ENCODE peak calls at places on chromosomes 5 and 9, in nine cellular contexts. K is left kidney, V is A549, T is astrocyte, E is AG08396, O is fibroblast of pulmonary artery, X is aorta, I is sigmoid colon, B is Panc1. H is an unnamed sample.

GRCh38 chr5:15452030-15452429 is 48.0 kb upstream of the FBXL7 start:
- DNase-seq in K (no peak), V (no peak), T (no peak), E (no peak), O (no peak), X (no peak), I (peak; percentile 85), B (no peak), H (no peak)

GRCh38 chr9:91810286-91810905 is 139.6 kb downstream of the ROR2 start:
- DNase-seq in K (no peak), V (no peak), T (no peak), E (no peak), O (no peak), X (no peak), I (peak; percentile 57), B (no peak), H (no peak)

GRCh38 chr5:179287071-179287470 is 58.2 kb downstream of the ADAMTS2 start:
- DNase-seq in K (no peak), V (no peak), T (no peak), E (no peak), O (no peak), X (peak; percentile 22), I (peak; percentile 61), B (no peak), H (no peak)

GRCh38 chr5:34487202-34487879 is 168.8 kb upstream of the RAI14 start:
- DNase-seq in K (no peak), V (no peak), T (peak; percentile 96), E (peak; percentile 86), O (peak; percentile 94), X (peak; percentile 61), I (no peak), B (peak; percentile 52), H (no peak)

GRCh38 chr9:91162311-91162710 is 199.4 kb downstream of the AUH start:
- DNase-seq in K (no peak), V (no peak), T (peak; percentile 26), E (peak; percentile 56), O (no peak), X (no peak), I (no peak), B (no peak), H (peak; percentile 15)

GRCh38 chr5:161077895-161078566 is 226.0 kb upstream of the ATP10B start:
- DNase-seq in K (peak; percentile 12), V (no peak), T (no peak), E (no peak), O (no peak), X (no peak), I (no peak), B (no peak), H (no peak)

GRCh38 chr9:113444736-113445135 is 18.8 kb upstream of the RGS3 start:
- DNase-seq in K (no peak), V (no peak), T (no peak), E (no peak), O (no peak), X (no peak), I (no peak), B (no peak), H (no peak)

GRCh38 chr5:6568383-6568782 is 64.5 kb downstream of the NSUN2 start:
- DNase-seq in K (no peak), V (no peak), T (no peak), E (no peak), O (no peak), X (no peak), I (no peak), B (no peak), H (no peak)

GRCh38 chr9:20728493-20729220 is 44.6 kb downstream of the FOCAD start:
- DNase-seq in K (no peak), V (no peak), T (peak; percentile 44), E (no peak), O (peak; percentile 84), X (no peak), I (no peak), B (no peak), H (no peak)

GRCh38 chr9:127418037-127418471 is 6.1 kb upstream of the ZNF79 start:
- DNase-seq in K (peak; percentile 55), V (peak; percentile 75), T (no peak), E (no peak), O (no peak), X (no peak), I (no peak), B (no peak), H (no peak)

GRCh38 chr9:108041551-108041950 is 552.0 kb upstream of the KLF4 start:
- DNase-seq in K (no peak), V (peak; percentile 32), T (peak; percentile 71), E (peak; percentile 59), O (peak; percentile 56), X (no peak), I (no peak), B (no peak), H (no peak)

GRCh38 chr9:122217640-122218039 is 11.1 kb downstream of the LHX6 start:
- DNase-seq in K (no peak), V (no peak), T (no peak), E (no peak), O (no peak), X (no peak), I (no peak), B (no peak), H (no peak)

GRCh38 chr9:125759812-125760134 is 12.6 kb downstream of the PBX3 start:
- DNase-seq in K (peak; percentile 47), V (no peak), T (no peak), E (no peak), O (no peak), X (no peak), I (no peak), B (no peak), H (no peak)

GRCh38 chr9:100573655-100574260 is 4.1 kb upstream of the CAVIN4 start:
- DNase-seq in K (no peak), V (no peak), T (peak; percentile 65), E (no peak), O (no peak), X (no peak), I (no peak), B (no peak), H (no peak)

GRCh38 chr9:71694332-71694731 is 74.0 kb downstream of the CEMIP2 start:
- DNase-seq in K (no peak), V (no peak), T (no peak), E (no peak), O (no peak), X (no peak), I (no peak), B (no peak), H (no peak)

GRCh38 chr9:128712451-128713410 is 10.4 kb downstream of the PKN3 start:
- DNase-seq in K (no peak), V (no peak), T (no peak), E (no peak), O (no peak), X (peak; percentile 25), I (peak; percentile 52), B (no peak), H (no peak)

GRCh38 chr5:91219803-91220371 is 163.2 kb downstream of the ARRDC3 start:
- DNase-seq in K (peak; percentile 29), V (peak; percentile 24), T (no peak), E (no peak), O (peak; percentile 74), X (no peak), I (no peak), B (no peak), H (no peak)

GRCh38 chr5:153964201-153965101 is 74.3 kb downstream of the FAM114A2 start:
- DNase-seq in K (no peak), V (no peak), T (no peak), E (peak; percentile 19), O (no peak), X (no peak), I (no peak), B (no peak), H (no peak)

GRCh38 chr9:71663931-71664459 is 104.3 kb downstream of the CEMIP2 start:
- DNase-seq in K (peak; percentile 15), V (no peak), T (peak; percentile 67), E (no peak), O (peak; percentile 39), X (no peak), I (no peak), B (no peak), H (no peak)

GRCh38 chr5:180324633-180324955 is 28.5 kb downstream of the GFPT2 start:
- DNase-seq in K (no peak), V (no peak), T (no peak), E (no peak), O (no peak), X (no peak), I (no peak), B (no peak), H (no peak)

GRCh38 chr9:29100762-29101161 is 1527.5 kb upstream of the C9orf72 start:
- DNase-seq in K (no peak), V (no peak), T (no peak), E (no peak), O (no peak), X (no peak), I (no peak), B (no peak), H (no peak)

GRCh38 chr9:18707078-18707477 is 233.1 kb downstream of the ADAMTSL1 start:
- DNase-seq in K (no peak), V (no peak), T (no peak), E (no peak), O (peak; percentile 18), X (no peak), I (no peak), B (no peak), H (no peak)